ENCODE peak calls at places on chromosomes 5 and 9, in five cellular contexts. E, V, B, R and H are unnamed samples.

GRCh38 chr5:10438301-10438700 is 3.4 kb upstream of the ROPN1L start:
- DNase-seq in B (no peak), V (no peak), R (no peak), E (no peak), H (no peak)

GRCh38 chr5:106882035-106882434 is 788.7 kb downstream of the EFNA5 start:
- DNase-seq in R (no peak), V (no peak), B (no peak), E (no peak), H (no peak)

GRCh38 chr5:144202072-144202471 is 31.4 kb downstream of the KCTD16 start:
- DNase-seq in R (no peak), V (no peak), E (no peak), B (no peak), H (peak; percentile 49)

GRCh38 chr5:1020461-1020961 is 11.9 kb downstream of the NKD2 start:
- DNase-seq in B (peak; percentile 8), V (no peak), E (no peak), R (no peak), H (no peak)

GRCh38 chr5:180034564-180034963 is 37.0 kb downstream of the RNF130 start:
- DNase-seq in E (no peak), B (no peak), V (no peak), R (no peak), H (peak; percentile 33)

GRCh38 chr9:18520395-18520794 is 46.4 kb downstream of the ADAMTSL1 start:
- DNase-seq in E (no peak), B (no peak), R (no peak), V (no peak), H (no peak)

GRCh38 chr5:1540831-1541661 is 17.3 kb upstream of the LPCAT1 start:
- DNase-seq in E (no peak), V (no peak), R (no peak), B (no peak), H (no peak)

GRCh38 chr9:32551491-32552049 is 557 bp upstream of the SMIM27 start:
- DNase-seq in E (no peak), R (peak; percentile 21), B (no peak), V (peak; percentile 46), H (no peak)

GRCh38 chr5:60101561-60101960 is 208.0 kb upstream of the PDE4D start:
- DNase-seq in R (no peak), B (no peak), E (no peak), V (peak; percentile 15), H (peak; percentile 5)

GRCh38 chr9:114898741-114899140 is 31.6 kb downstream of the TNFSF8 start:
- DNase-seq in E (no peak), R (no peak), V (peak; percentile 28), B (peak; percentile 28), H (no peak)

GRCh38 chr5:68958428-68958827 is 135.4 kb upstream of the SLC30A5 start:
- DNase-seq in R (no peak), E (no peak), V (no peak), B (no peak), H (no peak)

GRCh38 chr5:136054133-136054996 is 25.6 kb downstream of the TGFBI start:
- DNase-seq in R (no peak), E (no peak), V (no peak), B (no peak), H (no peak)

GRCh38 chr9:135339378-135339973 is 140.1 kb upstream of the PPP1R26 start:
- DNase-seq in V (no peak), E (no peak), R (no peak), B (no peak), H (no peak)

GRCh38 chr5:79202076-79202475 is 33.9 kb upstream of the JMY start:
- DNase-seq in B (no peak), V (no peak), E (no peak), R (no peak), H (no peak)

GRCh38 chr5:98372351-98372750 is 401.1 kb upstream of the RGMB start:
- DNase-seq in B (no peak), R (no peak), E (no peak), V (no peak), H (no peak)

GRCh38 chr5:78112931-78113330 is 181.6 kb downstream of the AP3B1 start:
- DNase-seq in R (no peak), B (no peak), V (no peak), E (no peak), H (no peak)

GRCh38 chr9:71145179-71145578 is 23.8 kb upstream of the TRPM3 start:
- DNase-seq in V (no peak), R (no peak), E (no peak), B (no peak), H (no peak)